ENCODE peak calls at places on chromosomes 11 and 22, in seven cellular contexts. B is IMR-90, W is mesendoderm, U is H9, F is neuronal stem cell, V is trophoblast cell, K is H1. Y is an unnamed sample.

GRCh38 chr11:71223671-71224660 is 28.4 kb downstream of the SHANK2 start:
- DNase-seq in V (no peak), F (no peak), K (no peak), B (no peak), W (no peak), U (no peak), Y (no peak)

GRCh38 chr22:35568751-35569725 is 28.4 kb downstream of the RASD2 start:
- DNase-seq in U (no peak), V (peak; percentile 82), B (peak; percentile 79), F (no peak), W (no peak), K (no peak), Y (no peak)

GRCh38 chr11:69167916-69168691 is 12.4 kb downstream of the SMIM38 start:
- DNase-seq in U (no peak), K (no peak), F (no peak), W (no peak), V (peak; percentile 76), B (peak; percentile 31), Y (peak; percentile 22)

GRCh38 chr22:42644422-42645340 is 4.3 kb upstream of the ATP5MGL start:
- DNase-seq in K (no peak), F (no peak), B (no peak), V (peak; percentile 45), U (peak; percentile 31), W (no peak), Y (peak; percentile 45)

GRCh38 chr11:36598051-36598450 is at the start of gene RAG2:
- DNase-seq in F (no peak), W (no peak), B (no peak), V (no peak), K (no peak), U (no peak), Y (no peak)

GRCh38 chr11:133520707-133521106 is 11.6 kb downstream of the OPCML start:
- DNase-seq in K (no peak), F (no peak), W (no peak), B (no peak), V (no peak), U (no peak), Y (no peak)

GRCh38 chr11:104665631-104666030 is 232.6 kb downstream of the CASP12 start:
- DNase-seq in F (no peak), U (no peak), V (peak; percentile 53), K (no peak), B (peak; percentile 80), W (no peak), Y (peak; percentile 63)

GRCh38 chr11:122601131-122602125 is 54.1 kb upstream of the UBASH3B start:
- DNase-seq in K (no peak), B (peak; percentile 69), V (peak; percentile 48), U (no peak), W (peak; percentile 51), F (no peak), Y (peak; percentile 89)

GRCh38 chr11:45005106-45005505 is 54.4 kb upstream of the TP53I11 start:
- DNase-seq in F (no peak), B (no peak), W (no peak), V (no peak), K (no peak), U (no peak), Y (no peak)

GRCh38 chr22:38313384-38313955 is 3.8 kb downstream of the CSNK1E start:
- DNase-seq in V (no peak), W (no peak), K (no peak), B (peak; percentile 96), F (no peak), U (no peak), Y (peak; percentile 95)

GRCh38 chr11:20013346-20014066 is 146.8 kb downstream of the DBX1 start:
- DNase-seq in B (peak; percentile 39), W (no peak), K (no peak), U (no peak), F (no peak), V (peak; percentile 53), Y (no peak)

GRCh38 chr11:15845261-15845660 is 511.1 kb downstream of the SOX6 start:
- DNase-seq in V (no peak), K (no peak), B (no peak), U (peak; percentile 54), F (peak; percentile 82), W (peak; percentile 72), Y (no peak)

GRCh38 chr11:85806876-85807275 is 4.1 kb downstream of the SYTL2 start:
- DNase-seq in K (no peak), F (no peak), B (no peak), U (no peak), W (no peak), V (no peak), Y (no peak)

GRCh38 chr22:44344407-44344806 is 31.7 kb upstream of the SHISAL1 start:
- DNase-seq in B (no peak), V (no peak), U (no peak), W (no peak), F (no peak), K (no peak), Y (no peak)

GRCh38 chr11:36073411-36074203 is 129.7 kb downstream of the LDLRAD3 start:
- DNase-seq in F (no peak), U (no peak), W (no peak), B (peak; percentile 92), V (no peak), K (no peak), Y (peak; percentile 83)

GRCh38 chr11:88405853-88406252 is 68.3 kb upstream of the CTSC start:
- DNase-seq in V (no peak), W (no peak), K (no peak), U (no peak), B (no peak), F (no peak), Y (no peak)

GRCh38 chr11:22702022-22702421 is 35.6 kb downstream of the GAS2 start:
- DNase-seq in V (no peak), U (no peak), K (no peak), F (no peak), W (no peak), B (no peak), Y (no peak)

GRCh38 chr11:72113170-72113808 is 794 bp upstream of the ANAPC15 start:
- DNase-seq in B (peak; percentile 52), K (no peak), F (no peak), V (peak; percentile 78), W (no peak), U (no peak), Y (no peak)

GRCh38 chr11:19713221-19714092 is 820 bp downstream of the NAV2 start:
- DNase-seq in B (no peak), W (peak; percentile 45), F (no peak), V (peak; percentile 41), K (peak; percentile 79), U (peak; percentile 33), Y (peak; percentile 13)

GRCh38 chr22:16783930-16784354 is 41.3 kb downstream of the XKR3 start:
- DNase-seq in B (no peak), W (peak; percentile 48), F (no peak), K (peak; percentile 51), U (peak; percentile 41), V (peak; percentile 63), Y (no peak)

GRCh38 chr11:77244277-77245014 is 57.0 kb downstream of the GDPD4 start:
- DNase-seq in B (peak; percentile 85), U (no peak), F (no peak), V (no peak), W (no peak), K (no peak), Y (peak; percentile 78)

GRCh38 chr11:606245-606644 is 9.5 kb downstream of the IRF7 start:
- DNase-seq in V (no peak), B (no peak), F (no peak), U (no peak), W (no peak), K (no peak), Y (no peak)

GRCh38 chr22:29315286-29316195 is at the start of gene RASL10A:
- DNase-seq in W (no peak), B (no peak), F (no peak), U (no peak), V (peak; percentile 16), K (peak; percentile 69), Y (no peak)

GRCh38 chr11:118222437-118222836 is 2.4 kb downstream of the JAML start:
- DNase-seq in K (no peak), V (no peak), B (no peak), F (no peak), U (no peak), W (no peak), Y (no peak)

GRCh38 chr11:71322861-71323582 is 70.6 kb upstream of the SHANK2 start:
- DNase-seq in K (no peak), V (no peak), U (no peak), B (no peak), F (no peak), W (no peak), Y (no peak)

DNA sequence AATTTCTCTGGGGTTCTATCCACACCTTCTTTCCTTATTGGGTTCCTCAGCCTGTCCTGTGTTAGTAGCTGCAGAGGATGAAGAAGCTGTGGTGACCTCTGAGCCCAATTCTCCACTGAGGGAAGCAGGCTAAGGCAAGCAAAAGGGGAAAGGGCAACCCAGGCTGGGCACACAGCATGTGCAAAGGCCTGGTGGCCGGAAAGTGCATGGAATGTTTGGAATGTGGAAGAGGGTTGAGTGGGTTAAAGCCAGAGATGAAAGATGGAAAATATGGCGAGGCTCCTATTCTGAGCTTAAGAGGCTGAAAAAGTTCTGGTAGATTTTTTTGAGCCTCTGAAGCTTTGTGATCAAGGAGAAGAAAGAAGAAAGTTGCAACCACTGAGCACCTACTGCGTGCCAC is 247.1 kb downstream of the MIAT start:
- DNase-seq in F (no peak), W (peak; percentile 24), B (no peak), U (no peak), K (no peak), V (no peak), Y (no peak)
- H3K18ac ChIP-seq in F (no peak overlapping the region), W (no peak overlapping the region), B (no peak overlapping the region), U (no peak overlapping the region), K (peak overlapping the region; percentile 63), V (no peak overlapping the region), Y (no peak overlapping the region)

GRCh38 chr11:11976476-11977187 is 31.8 kb downstream of the DKK3 start:
- DNase-seq in V (no peak), F (no peak), K (peak; percentile 45), U (no peak), B (no peak), W (no peak), Y (no peak)
- H2AK5ac ChIP-seq in V (peak overlapping the region; percentile 93), F (no peak overlapping the region), K (no peak overlapping the region), U (no peak overlapping the region), B (peak overlapping the region; percentile 97), W (no peak overlapping the region), Y (peak overlapping the region; percentile 91)

GRCh38 chr11:116692318-116693106 is 80.3 kb downstream of the BUD13 start:
- DNase-seq in U (no peak), V (no peak), K (no peak), W (no peak), B (no peak), F (no peak), Y (no peak)
- H3K23ac ChIP-seq in U (no peak overlapping the region), V (no peak overlapping the region), K (no peak overlapping the region), W (no peak overlapping the region), B (no peak overlapping the region), F (no peak overlapping the region), Y (no peak overlapping the region)

DNA sequence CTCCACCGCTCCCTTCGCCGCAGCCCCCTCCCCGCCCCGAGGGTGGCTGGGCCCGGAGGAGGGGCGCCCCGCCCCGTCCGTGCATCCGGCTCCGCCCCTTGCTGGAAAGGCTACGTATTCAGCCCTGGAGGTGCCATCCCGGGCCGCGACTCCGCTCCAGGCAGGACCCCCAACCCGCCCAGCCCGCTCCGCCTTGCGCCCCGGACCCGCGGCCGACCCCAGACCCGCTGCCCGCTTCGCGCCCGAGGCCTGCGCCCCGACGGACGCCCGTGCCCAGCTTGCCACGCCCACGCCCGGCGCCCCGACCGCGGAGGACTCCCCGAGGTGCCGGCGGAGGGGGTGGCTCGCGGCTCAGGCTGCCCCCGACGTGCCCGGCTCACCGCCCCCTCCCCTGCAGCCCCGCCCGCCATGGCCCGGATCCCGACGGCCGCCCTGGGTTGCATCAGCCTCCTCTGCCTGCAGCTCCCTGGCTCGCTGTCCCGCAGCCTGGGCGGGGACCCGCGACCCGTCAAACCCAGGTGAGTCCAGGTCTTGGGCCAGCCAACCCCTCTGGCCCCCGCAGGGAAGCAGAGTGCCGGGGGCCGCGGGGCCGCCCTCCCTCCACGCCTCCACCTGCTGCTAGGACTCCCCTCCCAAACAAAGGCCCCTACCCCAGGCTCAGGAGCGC is at the start of gene ADM2:
- DNase-seq in K (peak; percentile 89), U (peak; percentile 79), F (peak; percentile 49), B (no peak), W (peak; percentile 76), V (peak; percentile 60), Y (peak; percentile 38)
- H3K18ac ChIP-seq in K (peak within 1 kb of the TSS; percentile 60), U (peak within 1 kb of the TSS; percentile 46), F (peak within 1 kb of the TSS; percentile 94), B (peak within 1 kb of the TSS; percentile 1), W (peak within 1 kb of the TSS; percentile 78), V (peak within 1 kb of the TSS; percentile 61), Y (peak within 1 kb of the TSS; percentile 88)

Y was measured in mesenchymal stem cell.